ENCODE peak calls at places on chromosomes 5 and 9, in five cellular contexts. One of them, this sample, is unnamed.

GRCh38 chr9:103483471-103484096 is 488.5 kb downstream of the CYLC2 start:
- DNase-seq in left ventricle myocardium inferior: no peak
- DNase-seq in CD8-positive, alpha-beta T cell: no peak
- DNase-seq in SK-N-SH: no peak
- DNase-seq in heart left ventricle: no peak
- DNase-seq in this sample: no peak

GRCh38 chr9:64057553-64057952 is 1227.5 kb downstream of the FOXD4L5 start:
- DNase-seq in left ventricle myocardium inferior: no peak
- DNase-seq in CD8-positive, alpha-beta T cell: no peak
- DNase-seq in SK-N-SH: no peak
- DNase-seq in heart left ventricle: no peak
- DNase-seq in this sample: no peak

GRCh38 chr5:9838906-9839305 is 208.8 kb upstream of the TAS2R1 start:
- DNase-seq in left ventricle myocardium inferior: no peak
- DNase-seq in CD8-positive, alpha-beta T cell: no peak
- DNase-seq in SK-N-SH: no peak
- DNase-seq in heart left ventricle: no peak
- DNase-seq in this sample: no peak

GRCh38 chr9:114319147-114319546 is 3.8 kb upstream of the ORM1 start:
- DNase-seq in left ventricle myocardium inferior: no peak
- DNase-seq in CD8-positive, alpha-beta T cell: no peak
- DNase-seq in SK-N-SH: no peak
- DNase-seq in heart left ventricle: no peak
- DNase-seq in this sample: no peak

GRCh38 chr5:170467000-170467707 is 36.7 kb upstream of the KCNIP1 start:
- DNase-seq in left ventricle myocardium inferior: no peak
- DNase-seq in CD8-positive, alpha-beta T cell: no peak
- DNase-seq in SK-N-SH: no peak
- DNase-seq in heart left ventricle: no peak
- DNase-seq in this sample: no peak

GRCh38 chr9:5008206-5008605 is 23.1 kb downstream of the JAK2 start:
- DNase-seq in left ventricle myocardium inferior: no peak
- DNase-seq in CD8-positive, alpha-beta T cell: no peak
- DNase-seq in SK-N-SH: no peak
- DNase-seq in heart left ventricle: no peak
- DNase-seq in this sample: no peak

GRCh38 chr5:178191661-178192060 is 4.5 kb upstream of the GMCL2 start:
- DNase-seq in left ventricle myocardium inferior: no peak
- DNase-seq in CD8-positive, alpha-beta T cell: no peak
- DNase-seq in SK-N-SH: no peak
- DNase-seq in heart left ventricle: no peak
- DNase-seq in this sample: no peak

GRCh38 chr9:14768561-14769234 is 46.2 kb upstream of the CER1 start:
- DNase-seq in left ventricle myocardium inferior: no peak
- DNase-seq in CD8-positive, alpha-beta T cell: no peak
- DNase-seq in SK-N-SH: peak; percentile 44
- DNase-seq in heart left ventricle: no peak
- DNase-seq in this sample: peak; percentile 49

GRCh38 chr5:72281764-72282499 is 38.1 kb downstream of the MRPS27 start:
- DNase-seq in left ventricle myocardium inferior: no peak
- DNase-seq in CD8-positive, alpha-beta T cell: no peak
- DNase-seq in SK-N-SH: peak; percentile 45
- DNase-seq in heart left ventricle: no peak
- DNase-seq in this sample: no peak

GRCh38 chr9:21993893-21994525 is at the start of gene CDKN2A:
- DNase-seq in left ventricle myocardium inferior: no peak
- DNase-seq in CD8-positive, alpha-beta T cell: peak; percentile 61
- DNase-seq in SK-N-SH: peak; percentile 79
- DNase-seq in heart left ventricle: peak; percentile 30
- DNase-seq in this sample: peak; percentile 88

GRCh38 chr5:154472871-154473580 is 5.0 kb downstream of the HAND1 start:
- DNase-seq in left ventricle myocardium inferior: no peak
- DNase-seq in CD8-positive, alpha-beta T cell: no peak
- DNase-seq in SK-N-SH: no peak
- DNase-seq in heart left ventricle: peak; percentile 49
- DNase-seq in this sample: no peak

GRCh38 chr9:105319514-105319863 is 75.0 kb downstream of the SLC44A1 start:
- DNase-seq in left ventricle myocardium inferior: no peak
- DNase-seq in CD8-positive, alpha-beta T cell: no peak
- DNase-seq in SK-N-SH: no peak
- DNase-seq in heart left ventricle: no peak
- DNase-seq in this sample: no peak

GRCh38 chr9:136625101-136626065 is 37.3 kb upstream of the EGFL7 start:
- DNase-seq in left ventricle myocardium inferior: peak; percentile 93
- DNase-seq in CD8-positive, alpha-beta T cell: no peak
- DNase-seq in SK-N-SH: peak; percentile 82
- DNase-seq in heart left ventricle: peak; percentile 93
- DNase-seq in this sample: peak; percentile 77

GRCh38 chr9:77392328-77392727 is 215.0 kb downstream of the VPS13A start:
- DNase-seq in left ventricle myocardium inferior: no peak
- DNase-seq in CD8-positive, alpha-beta T cell: no peak
- DNase-seq in SK-N-SH: no peak
- DNase-seq in heart left ventricle: no peak
- DNase-seq in this sample: no peak

GRCh38 chr5:177434942-177435738 is 8.7 kb downstream of the GRK6 start:
- DNase-seq in left ventricle myocardium inferior: no peak
- DNase-seq in CD8-positive, alpha-beta T cell: no peak
- DNase-seq in SK-N-SH: no peak
- DNase-seq in heart left ventricle: no peak
- DNase-seq in this sample: no peak

GRCh38 chr5:133730866-133731265 is 118.5 kb upstream of the FSTL4 start:
- DNase-seq in left ventricle myocardium inferior: no peak
- DNase-seq in CD8-positive, alpha-beta T cell: no peak
- DNase-seq in SK-N-SH: no peak
- DNase-seq in heart left ventricle: no peak
- DNase-seq in this sample: no peak

GRCh38 chr5:69000216-69000615 is 93.6 kb upstream of the SLC30A5 start:
- DNase-seq in left ventricle myocardium inferior: no peak
- DNase-seq in CD8-positive, alpha-beta T cell: no peak
- DNase-seq in SK-N-SH: no peak
- DNase-seq in heart left ventricle: no peak
- DNase-seq in this sample: no peak

GRCh38 chr9:114392749-114393112 is 4.9 kb upstream of the AKNA start:
- DNase-seq in left ventricle myocardium inferior: no peak
- DNase-seq in CD8-positive, alpha-beta T cell: no peak
- DNase-seq in SK-N-SH: no peak
- DNase-seq in heart left ventricle: no peak
- DNase-seq in this sample: no peak

GRCh38 chr9:26949604-26950003 is 2.6 kb upstream of the PLAA start:
- DNase-seq in left ventricle myocardium inferior: no peak
- DNase-seq in CD8-positive, alpha-beta T cell: no peak
- DNase-seq in SK-N-SH: no peak
- DNase-seq in heart left ventricle: no peak
- DNase-seq in this sample: no peak

GRCh38 chr9:121711281-121711680 is 59.8 kb downstream of the DAB2IP start:
- DNase-seq in left ventricle myocardium inferior: no peak
- DNase-seq in CD8-positive, alpha-beta T cell: no peak
- DNase-seq in SK-N-SH: no peak
- DNase-seq in heart left ventricle: no peak
- DNase-seq in this sample: no peak

GRCh38 chr9:95085861-95086563 is 231.5 kb downstream of the FANCC start:
- DNase-seq in left ventricle myocardium inferior: no peak
- DNase-seq in CD8-positive, alpha-beta T cell: no peak
- DNase-seq in SK-N-SH: no peak
- DNase-seq in heart left ventricle: peak; percentile 73
- DNase-seq in this sample: no peak

GRCh38 chr5:82396871-82397514 is 118.8 kb upstream of the RPS23 start:
- DNase-seq in left ventricle myocardium inferior: peak; percentile 72
- DNase-seq in CD8-positive, alpha-beta T cell: no peak
- DNase-seq in SK-N-SH: peak; percentile 68
- DNase-seq in heart left ventricle: peak; percentile 84
- DNase-seq in this sample: peak; percentile 83

GRCh38 chr5:67730917-67731474 is 484.6 kb upstream of the PIK3R1 start:
- DNase-seq in left ventricle myocardium inferior: no peak
- DNase-seq in CD8-positive, alpha-beta T cell: no peak
- DNase-seq in SK-N-SH: no peak
- DNase-seq in heart left ventricle: no peak
- DNase-seq in this sample: no peak

GRCh38 chr9:94002316-94003140 is 47.4 kb upstream of the BARX1 start:
- DNase-seq in left ventricle myocardium inferior: no peak
- DNase-seq in CD8-positive, alpha-beta T cell: no peak
- DNase-seq in SK-N-SH: peak; percentile 46
- DNase-seq in heart left ventricle: no peak
- DNase-seq in this sample: peak; percentile 63

GRCh38 chr9:88087906-88088305 is 50.4 kb downstream of the SPATA31C2 start:
- DNase-seq in left ventricle myocardium inferior: no peak
- DNase-seq in CD8-positive, alpha-beta T cell: no peak
- DNase-seq in SK-N-SH: no peak
- DNase-seq in heart left ventricle: no peak
- DNase-seq in this sample: no peak

GRCh38 chr5:78698218-78698751 is 49.7 kb upstream of the LHFPL2 start:
- DNase-seq in left ventricle myocardium inferior: peak; percentile 36
- DNase-seq in CD8-positive, alpha-beta T cell: no peak
- DNase-seq in SK-N-SH: no peak
- DNase-seq in heart left ventricle: peak; percentile 58
- DNase-seq in this sample: no peak

DNA sequence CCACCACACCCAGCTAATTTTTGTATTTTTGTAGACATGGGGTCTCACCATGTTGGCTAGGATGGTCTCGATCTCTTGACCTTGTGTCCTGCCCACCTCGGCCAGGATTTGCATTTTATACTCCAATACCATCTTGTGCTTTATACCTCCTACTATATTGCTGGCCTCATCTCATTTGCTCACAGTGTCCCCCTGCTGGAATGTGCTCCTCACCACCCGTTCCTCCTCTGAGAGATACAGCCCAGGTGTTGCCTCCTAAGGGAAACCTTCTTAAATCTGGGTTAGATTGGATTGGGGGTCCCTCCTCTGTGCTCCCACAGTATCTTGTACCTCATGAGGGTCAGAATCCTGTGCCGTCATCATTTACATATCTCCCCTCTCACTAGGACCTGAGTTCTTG is 131.7 kb downstream of the PAPPA start:
- DNase-seq in left ventricle myocardium inferior: no peak
- DNase-seq in CD8-positive, alpha-beta T cell: no peak
- DNase-seq in SK-N-SH: no peak
- DNase-seq in heart left ventricle: no peak
- DNase-seq in this sample: no peak
- TF ChIP-seq CTCF in left ventricle myocardium inferior: no peak
- TF ChIP-seq CTCF in CD8-positive, alpha-beta T cell: no peak
- TF ChIP-seq CTCF in SK-N-SH: peak; percentile 23
- TF ChIP-seq CTCF in heart left ventricle: no peak
- TF ChIP-seq CTCF in this sample: no peak

GRCh38 chr5:180589771-180590542 is 1.3 kb downstream of the SCGB3A1 start:
- DNase-seq in left ventricle myocardium inferior: no peak
- DNase-seq in CD8-positive, alpha-beta T cell: peak; percentile 46
- DNase-seq in SK-N-SH: peak; percentile 38
- DNase-seq in heart left ventricle: no peak
- DNase-seq in this sample: no peak
- H3K4me3 ChIP-seq in left ventricle myocardium inferior: peak overlapping the region; percentile 60
- H3K4me3 ChIP-seq in CD8-positive, alpha-beta T cell: peak overlapping the region; percentile 30
- H3K4me3 ChIP-seq in SK-N-SH: no peak overlapping the region
- H3K4me3 ChIP-seq in heart left ventricle: peak overlapping the region; percentile 47
- H3K4me3 ChIP-seq in this sample: no peak overlapping the region

DNA sequence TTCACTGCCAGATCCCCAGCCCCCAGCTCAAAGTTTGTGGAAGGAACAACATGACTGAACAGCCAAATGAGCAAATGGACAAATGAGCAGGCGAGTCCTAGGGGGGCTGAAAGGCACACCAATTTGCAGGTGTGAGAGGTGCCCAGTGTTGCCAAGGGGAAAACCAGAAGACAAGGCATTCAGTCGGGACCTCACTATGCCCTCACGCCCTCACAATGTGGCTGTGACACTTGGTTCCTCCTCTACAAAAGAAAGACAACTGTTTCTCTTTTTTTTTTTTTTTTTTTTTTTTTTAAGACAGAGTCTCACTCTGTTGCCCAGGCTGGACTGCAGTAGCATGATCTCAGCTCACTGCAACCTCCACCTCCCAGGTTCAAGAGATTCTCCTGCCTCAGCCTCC is 28.0 kb downstream of the TNIP1 start:
- DNase-seq in left ventricle myocardium inferior: no peak
- DNase-seq in CD8-positive, alpha-beta T cell: no peak
- DNase-seq in SK-N-SH: no peak
- DNase-seq in heart left ventricle: peak; percentile 13
- DNase-seq in this sample: no peak
- H3K4me1 ChIP-seq in left ventricle myocardium inferior: peaks cover 30% of the 10 kb centered on the region
- H3K4me1 ChIP-seq in CD8-positive, alpha-beta T cell: peaks cover 4% of the 10 kb centered on the region
- H3K4me1 ChIP-seq in SK-N-SH: no peaks in the 10 kb centered on the region
- H3K4me1 ChIP-seq in heart left ventricle: peaks cover 7% of the 10 kb centered on the region
- H3K4me1 ChIP-seq in this sample: no peaks in the 10 kb centered on the region

DNA sequence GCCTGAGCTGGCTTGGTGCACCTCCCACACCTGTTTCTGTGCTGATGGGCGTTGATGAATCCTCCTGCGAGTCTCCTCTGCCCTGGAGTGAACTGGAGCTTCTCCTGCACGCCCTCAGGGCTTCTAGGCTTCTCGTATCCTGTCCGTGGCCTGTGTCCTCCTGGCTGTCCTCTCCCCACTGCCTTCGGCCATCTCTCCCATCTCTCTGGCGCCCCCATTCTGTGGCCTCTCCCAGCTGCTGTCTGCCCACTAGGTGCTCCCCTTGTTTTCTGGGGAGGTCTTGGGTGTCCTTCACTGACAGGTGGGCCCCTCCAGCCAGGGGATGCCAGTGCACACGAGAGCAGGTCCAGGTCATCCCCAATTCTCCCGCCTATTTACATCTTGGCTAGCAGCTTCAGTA is 28.8 kb downstream of the AHRR start:
- DNase-seq in left ventricle myocardium inferior: no peak
- DNase-seq in CD8-positive, alpha-beta T cell: no peak
- DNase-seq in SK-N-SH: peak; percentile 42
- DNase-seq in heart left ventricle: no peak
- DNase-seq in this sample: no peak
- TF ChIP-seq CTCF in left ventricle myocardium inferior: no peak
- TF ChIP-seq CTCF in CD8-positive, alpha-beta T cell: no peak
- TF ChIP-seq CTCF in SK-N-SH: peak; percentile 7
- TF ChIP-seq CTCF in heart left ventricle: no peak
- TF ChIP-seq CTCF in this sample: peak; percentile 23

GRCh38 chr5:75052461-75053285 is at the start of gene GCNT4:
- DNase-seq in left ventricle myocardium inferior: peak; percentile 54
- DNase-seq in CD8-positive, alpha-beta T cell: peak; percentile 80
- DNase-seq in SK-N-SH: peak; percentile 76
- DNase-seq in heart left ventricle: peak; percentile 65
- DNase-seq in this sample: peak; percentile 26
- H3K4me3 ChIP-seq in left ventricle myocardium inferior: peak within 1 kb of the TSS; percentile 88
- H3K4me3 ChIP-seq in CD8-positive, alpha-beta T cell: peak within 1 kb of the TSS; percentile 65
- H3K4me3 ChIP-seq in SK-N-SH: peak within 1 kb of the TSS; percentile 73
- H3K4me3 ChIP-seq in heart left ventricle: peak within 1 kb of the TSS; percentile 86
- H3K4me3 ChIP-seq in this sample: peak within 1 kb of the TSS; percentile 42

GRCh38 chr9:123260340-123260739 is 8.0 kb downstream of the STRBP start:
- DNase-seq in left ventricle myocardium inferior: no peak
- DNase-seq in CD8-positive, alpha-beta T cell: no peak
- DNase-seq in SK-N-SH: no peak
- DNase-seq in heart left ventricle: no peak
- DNase-seq in this sample: no peak
- H3K4me1 ChIP-seq in left ventricle myocardium inferior: no peaks in the 10 kb centered on the region
- H3K4me1 ChIP-seq in CD8-positive, alpha-beta T cell: peaks cover 9% of the 10 kb centered on the region
- H3K4me1 ChIP-seq in SK-N-SH: no peaks in the 10 kb centered on the region
- H3K4me1 ChIP-seq in heart left ventricle: no peaks in the 10 kb centered on the region
- H3K4me1 ChIP-seq in this sample: peaks cover 3% of the 10 kb centered on the region

GRCh38 chr5:55994998-55995914 is 493 bp upstream of the IL6ST start:
- DNase-seq in left ventricle myocardium inferior: peak; percentile 99
- DNase-seq in CD8-positive, alpha-beta T cell: peak; percentile 97
- DNase-seq in SK-N-SH: peak; percentile 99
- DNase-seq in heart left ventricle: peak; percentile 99
- DNase-seq in this sample: peak; percentile 99
- TF ChIP-seq CTCF in left ventricle myocardium inferior: peak; percentile 30
- TF ChIP-seq CTCF in CD8-positive, alpha-beta T cell: no peak
- TF ChIP-seq CTCF in SK-N-SH: peak; percentile 16
- TF ChIP-seq CTCF in heart left ventricle: peak; percentile 32
- TF ChIP-seq CTCF in this sample: peak; percentile 9